ENCODE peak calls at places on chromosomes 6 and 20, in eight cellular contexts. Q, L, D, X, M, O, T and V are unnamed samples.

GRCh38 chr6:5053864-5054426 is 31.2 kb upstream of the PPP1R3G start:
- DNase-seq in Q (no peak), L (no peak), D (peak; percentile 35), X (peak; percentile 78), M (no peak), O (no peak), T (no peak), V (no peak)

GRCh38 chr6:101000334-101000733 is 119.2 kb upstream of the ASCC3 start:
- DNase-seq in Q (no peak), L (no peak), D (no peak), X (no peak), M (no peak), O (no peak), T (no peak), V (no peak)

GRCh38 chr20:19936801-19937583 is 80.2 kb upstream of the NAA20 start:
- DNase-seq in Q (no peak), L (no peak), D (no peak), X (no peak), M (no peak), O (peak; percentile 11), T (no peak), V (peak; percentile 56)

GRCh38 chr20:1134836-1135235 is 16.4 kb downstream of the PSMF1 start:
- DNase-seq in Q (no peak), L (no peak), D (no peak), X (no peak), M (no peak), O (no peak), T (no peak), V (no peak)

GRCh38 chr6:551829-552350 is 105.0 kb downstream of the HUS1B start:
- DNase-seq in Q (no peak), L (no peak), D (no peak), X (no peak), M (no peak), O (no peak), T (no peak), V (no peak)

GRCh38 chr20:57159193-57159851 is 107.1 kb downstream of the BMP7 start:
- DNase-seq in Q (no peak), L (no peak), D (no peak), X (no peak), M (no peak), O (no peak), T (no peak), V (no peak)

GRCh38 chr20:44745560-44746366 is at the start of gene KCNK15:
- DNase-seq in Q (no peak), L (no peak), D (peak; percentile 54), X (peak; percentile 61), M (no peak), O (no peak), T (no peak), V (peak; percentile 32)

GRCh38 chr20:227439-228105 is 514 bp downstream of the DEFB129 start:
- DNase-seq in Q (no peak), L (no peak), D (no peak), X (no peak), M (no peak), O (no peak), T (no peak), V (no peak)

GRCh38 chr6:44569931-44570385 is 182.5 kb downstream of the CDC5L start:
- DNase-seq in Q (no peak), L (peak; percentile 71), D (no peak), X (peak; percentile 63), M (no peak), O (no peak), T (no peak), V (peak; percentile 53)

GRCh38 chr20:51573576-51574243 is 31.2 kb upstream of the NFATC2 start:
- DNase-seq in Q (no peak), L (no peak), D (no peak), X (peak; percentile 52), M (no peak), O (no peak), T (no peak), V (no peak)

GRCh38 chr6:167807200-167807599 is 19.5 kb upstream of the AFDN start:
- DNase-seq in Q (no peak), L (no peak), D (no peak), X (no peak), M (no peak), O (no peak), T (no peak), V (no peak)

GRCh38 chr20:45469336-45470261 is at the start of gene WFDC2:
- DNase-seq in Q (peak; percentile 58), L (no peak), D (no peak), X (no peak), M (no peak), O (no peak), T (no peak), V (peak; percentile 13)

GRCh38 chr20:34274694-34275093 is 28.5 kb downstream of the AHCY start:
- DNase-seq in Q (no peak), L (no peak), D (no peak), X (no peak), M (no peak), O (no peak), T (no peak), V (no peak)

GRCh38 chr20:49682798-49683197 is 30.9 kb downstream of the B4GALT5 start:
- DNase-seq in Q (no peak), L (no peak), D (no peak), X (no peak), M (no peak), O (no peak), T (no peak), V (no peak)

GRCh38 chr6:16564430-16564829 is 196.8 kb downstream of the ATXN1 start:
- DNase-seq in Q (no peak), L (no peak), D (no peak), X (no peak), M (no peak), O (no peak), T (no peak), V (no peak)

GRCh38 chr6:121838842-121839241 is 403.4 kb downstream of the GJA1 start:
- DNase-seq in Q (no peak), L (no peak), D (no peak), X (peak; percentile 34), M (peak; percentile 4), O (no peak), T (peak; percentile 53), V (peak; percentile 37)

GRCh38 chr6:39952170-39952569 is 17.9 kb upstream of the MOCS1 start:
- DNase-seq in Q (no peak), L (peak; percentile 21), D (no peak), X (peak; percentile 31), M (no peak), O (no peak), T (no peak), V (no peak)